ENCODE peak calls at places on chromosome 9, in four cellular contexts. One of them, this sample, is unnamed. For H3K4me1, the result is how much of the 10 kb centered on the place peaks cover.

GRCh38 chr9:116661037-116661954 is 25.8 kb upstream of the TRIM32 start:
- DNase-seq in CD4-positive, CD25-positive, alpha-beta regulatory T cell: peak
- DNase-seq in Panc1: peak
- DNase-seq in fibroblast of lung: peak
- DNase-seq in this sample: no peak

GRCh38 chr9:137807721-137808703 is 69.6 kb upstream of the CACNA1B start:
- DNase-seq in CD4-positive, CD25-positive, alpha-beta regulatory T cell: peak
- DNase-seq in Panc1: no peak
- DNase-seq in fibroblast of lung: no peak
- DNase-seq in this sample: no peak

GRCh38 chr9:118640836-118641557 is 728.2 kb downstream of the BRINP1 start:
- DNase-seq in CD4-positive, CD25-positive, alpha-beta regulatory T cell: no peak
- DNase-seq in Panc1: no peak
- DNase-seq in fibroblast of lung: no peak
- DNase-seq in this sample: no peak

GRCh38 chr9:33439731-33440130 is 7.7 kb downstream of the AQP3 start:
- DNase-seq in CD4-positive, CD25-positive, alpha-beta regulatory T cell: no peak
- DNase-seq in Panc1: no peak
- DNase-seq in fibroblast of lung: no peak
- DNase-seq in this sample: no peak

GRCh38 chr9:130451509-130452388 is 7.0 kb downstream of the ASS1 start:
- DNase-seq in CD4-positive, CD25-positive, alpha-beta regulatory T cell: no peak
- DNase-seq in Panc1: no peak
- DNase-seq in fibroblast of lung: peak
- DNase-seq in this sample: no peak

GRCh38 chr9:36301227-36301626 is 43.0 kb upstream of the GNE start:
- DNase-seq in CD4-positive, CD25-positive, alpha-beta regulatory T cell: no peak
- DNase-seq in Panc1: no peak
- DNase-seq in fibroblast of lung: no peak
- DNase-seq in this sample: no peak

GRCh38 chr9:14031015-14031414 is 282.9 kb downstream of the NFIB start:
- DNase-seq in CD4-positive, CD25-positive, alpha-beta regulatory T cell: no peak
- DNase-seq in Panc1: no peak
- DNase-seq in fibroblast of lung: peak
- DNase-seq in this sample: no peak

GRCh38 chr9:80811003-80811402 is 878.3 kb downstream of the TLE1 start:
- DNase-seq in CD4-positive, CD25-positive, alpha-beta regulatory T cell: no peak
- DNase-seq in Panc1: no peak
- DNase-seq in fibroblast of lung: peak
- DNase-seq in this sample: no peak

GRCh38 chr9:92769276-92769675 is 4.6 kb upstream of the BICD2 start:
- DNase-seq in CD4-positive, CD25-positive, alpha-beta regulatory T cell: peak
- DNase-seq in Panc1: no peak
- DNase-seq in fibroblast of lung: no peak
- DNase-seq in this sample: no peak

GRCh38 chr9:131160416-131161112 is 35.2 kb downstream of the NUP214 start:
- DNase-seq in CD4-positive, CD25-positive, alpha-beta regulatory T cell: no peak
- DNase-seq in Panc1: no peak
- DNase-seq in fibroblast of lung: no peak
- DNase-seq in this sample: no peak

GRCh38 chr9:123072407-123072995 is 39.0 kb downstream of the GPR21 start:
- DNase-seq in CD4-positive, CD25-positive, alpha-beta regulatory T cell: no peak
- DNase-seq in Panc1: no peak
- DNase-seq in fibroblast of lung: no peak
- DNase-seq in this sample: no peak

GRCh38 chr9:95574176-95574575 is 57.4 kb upstream of the PTCH1 start:
- DNase-seq in CD4-positive, CD25-positive, alpha-beta regulatory T cell: no peak
- DNase-seq in Panc1: no peak
- DNase-seq in fibroblast of lung: no peak
- DNase-seq in this sample: peak

GRCh38 chr9:130866474-130866965 is 30.1 kb downstream of the QRFP start:
- DNase-seq in CD4-positive, CD25-positive, alpha-beta regulatory T cell: peak
- DNase-seq in Panc1: peak
- DNase-seq in fibroblast of lung: peak
- DNase-seq in this sample: peak

GRCh38 chr9:113520109-113520642 is 56.6 kb downstream of the RGS3 start:
- DNase-seq in CD4-positive, CD25-positive, alpha-beta regulatory T cell: peak
- DNase-seq in Panc1: no peak
- DNase-seq in fibroblast of lung: no peak
- DNase-seq in this sample: peak

GRCh38 chr9:86322973-86323644 is 31.1 kb downstream of the TUT7 start:
- DNase-seq in CD4-positive, CD25-positive, alpha-beta regulatory T cell: no peak
- DNase-seq in Panc1: no peak
- DNase-seq in fibroblast of lung: peak
- DNase-seq in this sample: no peak

GRCh38 chr9:71249729-71250317 is 128.4 kb upstream of the TRPM3 start:
- DNase-seq in CD4-positive, CD25-positive, alpha-beta regulatory T cell: peak
- DNase-seq in Panc1: peak
- DNase-seq in fibroblast of lung: peak
- DNase-seq in this sample: no peak

GRCh38 chr9:37036237-37037136 is 2.4 kb upstream of the PAX5 start:
- DNase-seq in CD4-positive, CD25-positive, alpha-beta regulatory T cell: peak
- DNase-seq in Panc1: no peak
- DNase-seq in fibroblast of lung: peak
- DNase-seq in this sample: no peak

GRCh38 chr9:113388833-113389232 is 12.0 kb upstream of the HDHD3 start:
- DNase-seq in CD4-positive, CD25-positive, alpha-beta regulatory T cell: no peak
- DNase-seq in Panc1: no peak
- DNase-seq in fibroblast of lung: no peak
- DNase-seq in this sample: no peak

GRCh38 chr9:32265037-32265436 is 119.4 kb upstream of the ACO1 start:
- DNase-seq in CD4-positive, CD25-positive, alpha-beta regulatory T cell: no peak
- DNase-seq in Panc1: no peak
- DNase-seq in fibroblast of lung: no peak
- DNase-seq in this sample: no peak

GRCh38 chr9:135343136-135343535 is 136.4 kb upstream of the PPP1R26 start:
- DNase-seq in CD4-positive, CD25-positive, alpha-beta regulatory T cell: no peak
- DNase-seq in Panc1: no peak
- DNase-seq in fibroblast of lung: no peak
- DNase-seq in this sample: no peak

GRCh38 chr9:36143242-36143641 is 6.7 kb downstream of the GLIPR2 start:
- DNase-seq in CD4-positive, CD25-positive, alpha-beta regulatory T cell: no peak
- DNase-seq in Panc1: no peak
- DNase-seq in fibroblast of lung: no peak
- DNase-seq in this sample: no peak

GRCh38 chr9:80061096-80061495 is 489.3 kb downstream of the TLE4 start:
- DNase-seq in CD4-positive, CD25-positive, alpha-beta regulatory T cell: no peak
- DNase-seq in Panc1: no peak
- DNase-seq in fibroblast of lung: peak
- DNase-seq in this sample: no peak

GRCh38 chr9:73219985-73220626 is 68.4 kb downstream of the ANXA1 start:
- DNase-seq in CD4-positive, CD25-positive, alpha-beta regulatory T cell: no peak
- DNase-seq in Panc1: no peak
- DNase-seq in fibroblast of lung: peak
- DNase-seq in this sample: no peak

GRCh38 chr9:129838707-129839259 is 3.5 kb downstream of the USP20 start:
- DNase-seq in CD4-positive, CD25-positive, alpha-beta regulatory T cell: peak
- DNase-seq in Panc1: no peak
- DNase-seq in fibroblast of lung: peak
- DNase-seq in this sample: no peak

GRCh38 chr9:21779397-21779796 is 23.0 kb upstream of the MTAP start:
- DNase-seq in CD4-positive, CD25-positive, alpha-beta regulatory T cell: no peak
- DNase-seq in Panc1: no peak
- DNase-seq in fibroblast of lung: no peak
- DNase-seq in this sample: no peak

GRCh38 chr9:114413909-114414308 is 26.1 kb upstream of the AKNA start:
- DNase-seq in CD4-positive, CD25-positive, alpha-beta regulatory T cell: no peak
- DNase-seq in Panc1: no peak
- DNase-seq in fibroblast of lung: peak
- DNase-seq in this sample: no peak

GRCh38 chr9:81787747-81788632 is 98.6 kb upstream of the TLE1 start:
- DNase-seq in CD4-positive, CD25-positive, alpha-beta regulatory T cell: no peak
- DNase-seq in Panc1: no peak
- DNase-seq in fibroblast of lung: peak
- DNase-seq in this sample: no peak

GRCh38 chr9:35446012-35446411 is 43.9 kb upstream of the RUSC2 start:
- DNase-seq in CD4-positive, CD25-positive, alpha-beta regulatory T cell: no peak
- DNase-seq in Panc1: no peak
- DNase-seq in fibroblast of lung: no peak
- DNase-seq in this sample: no peak

GRCh38 chr9:134434896-134435506 is 108.7 kb downstream of the RXRA start:
- DNase-seq in CD4-positive, CD25-positive, alpha-beta regulatory T cell: no peak
- DNase-seq in Panc1: no peak
- DNase-seq in fibroblast of lung: peak
- DNase-seq in this sample: no peak

GRCh38 chr9:21661626-21662025 is 140.8 kb upstream of the MTAP start:
- DNase-seq in CD4-positive, CD25-positive, alpha-beta regulatory T cell: no peak
- DNase-seq in Panc1: no peak
- DNase-seq in fibroblast of lung: peak
- DNase-seq in this sample: no peak

GRCh38 chr9:32978051-32978450 is 23.4 kb downstream of the APTX start:
- DNase-seq in CD4-positive, CD25-positive, alpha-beta regulatory T cell: no peak
- DNase-seq in Panc1: no peak
- DNase-seq in fibroblast of lung: no peak
- DNase-seq in this sample: no peak

GRCh38 chr9:24912767-24913166 is 367.1 kb upstream of the IZUMO3 start:
- DNase-seq in CD4-positive, CD25-positive, alpha-beta regulatory T cell: no peak
- DNase-seq in Panc1: no peak
- DNase-seq in fibroblast of lung: no peak
- DNase-seq in this sample: no peak

GRCh38 chr9:136438909-136439549 is 616 bp downstream of the INPP5E start:
- DNase-seq in CD4-positive, CD25-positive, alpha-beta regulatory T cell: peak
- DNase-seq in Panc1: no peak
- DNase-seq in fibroblast of lung: no peak
- DNase-seq in this sample: peak

GRCh38 chr9:69380811-69381210 is 55.8 kb downstream of the ENTREP1 start:
- DNase-seq in CD4-positive, CD25-positive, alpha-beta regulatory T cell: no peak
- DNase-seq in Panc1: no peak
- DNase-seq in fibroblast of lung: no peak
- DNase-seq in this sample: no peak

GRCh38 chr9:92480332-92480771 is 2.0 kb downstream of the ASPN start:
- DNase-seq in CD4-positive, CD25-positive, alpha-beta regulatory T cell: no peak
- DNase-seq in Panc1: no peak
- DNase-seq in fibroblast of lung: peak
- DNase-seq in this sample: no peak

DNA sequence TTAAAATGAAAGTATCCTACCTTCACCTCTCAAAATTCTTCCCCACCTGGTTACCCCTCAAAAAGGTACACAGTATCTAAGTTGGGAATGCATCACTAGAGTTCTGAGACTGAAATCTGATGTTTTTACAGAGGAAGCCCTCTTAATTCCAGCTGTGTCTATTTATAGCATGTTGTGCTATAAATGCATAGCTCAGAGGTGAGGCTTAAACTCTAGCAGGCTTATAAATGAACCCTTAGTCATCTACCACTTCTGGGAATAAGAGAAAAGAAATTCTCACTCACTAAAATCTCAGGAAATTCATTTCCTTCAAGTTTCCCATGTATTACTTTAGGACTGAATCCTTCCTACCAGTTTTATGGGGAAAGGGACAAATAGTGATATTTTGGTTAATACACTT is 9.1 kb downstream of the STOM start:
- DNase-seq in CD4-positive, CD25-positive, alpha-beta regulatory T cell: no peak
- DNase-seq in Panc1: no peak
- DNase-seq in fibroblast of lung: peak
- DNase-seq in this sample: no peak
- H3K4me3 ChIP-seq in CD4-positive, CD25-positive, alpha-beta regulatory T cell: no peak
- H3K4me3 ChIP-seq in Panc1: no peak
- H3K4me3 ChIP-seq in fibroblast of lung: peak
- H3K4me3 ChIP-seq in this sample: no peak

DNA sequence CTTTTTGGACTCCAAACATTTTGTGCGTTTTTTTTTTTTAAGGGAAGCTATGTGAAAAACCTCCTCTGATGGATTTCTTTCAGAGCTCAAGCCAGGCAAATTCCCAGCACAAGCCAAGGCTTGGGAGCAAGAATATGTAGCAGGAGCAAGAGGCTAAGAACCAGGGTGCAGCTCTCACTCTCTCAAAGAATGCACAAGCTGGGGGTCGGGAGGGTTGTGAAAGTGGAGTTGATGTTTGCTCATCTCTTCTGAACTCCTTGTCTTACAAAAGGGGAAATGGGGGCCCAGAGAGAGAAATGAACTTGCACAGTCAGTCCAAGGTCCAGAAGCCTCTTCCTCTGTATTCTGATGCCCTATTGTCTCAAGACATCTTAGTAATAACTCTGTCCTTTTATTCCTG is 7.7 kb upstream of the TRAF1 start:
- DNase-seq in CD4-positive, CD25-positive, alpha-beta regulatory T cell: no peak
- DNase-seq in Panc1: no peak
- DNase-seq in fibroblast of lung: no peak
- DNase-seq in this sample: no peak
- H3K27ac ChIP-seq in CD4-positive, CD25-positive, alpha-beta regulatory T cell: peak
- H3K27ac ChIP-seq in Panc1: no peak
- H3K27ac ChIP-seq in fibroblast of lung: no peak
- H3K27ac ChIP-seq in this sample: no peak

GRCh38 chr9:133127340-133127981 is 6.4 kb upstream of the RALGDS start:
- DNase-seq in CD4-positive, CD25-positive, alpha-beta regulatory T cell: peak
- DNase-seq in Panc1: no peak
- DNase-seq in fibroblast of lung: no peak
- DNase-seq in this sample: peak
- H3K4me1 ChIP-seq in CD4-positive, CD25-positive, alpha-beta regulatory T cell: half or more
- H3K4me1 ChIP-seq in Panc1: under half
- H3K4me1 ChIP-seq in fibroblast of lung: under half
- H3K4me1 ChIP-seq in this sample: half or more

GRCh38 chr9:126614088-126614454 is 343 bp downstream of the LMX1B start:
- DNase-seq in CD4-positive, CD25-positive, alpha-beta regulatory T cell: peak
- DNase-seq in Panc1: no peak
- DNase-seq in fibroblast of lung: no peak
- DNase-seq in this sample: no peak
- H3K4me3 ChIP-seq in CD4-positive, CD25-positive, alpha-beta regulatory T cell: no peak
- H3K4me3 ChIP-seq in Panc1: peak
- H3K4me3 ChIP-seq in fibroblast of lung: no peak
- H3K4me3 ChIP-seq in this sample: no peak

GRCh38 chr9:83448606-83449005 is 89.6 kb downstream of the FRMD3 start:
- DNase-seq in CD4-positive, CD25-positive, alpha-beta regulatory T cell: no peak
- DNase-seq in Panc1: no peak
- DNase-seq in fibroblast of lung: no peak
- DNase-seq in this sample: no peak
- H3K27ac ChIP-seq in CD4-positive, CD25-positive, alpha-beta regulatory T cell: no peak
- H3K27ac ChIP-seq in Panc1: peak
- H3K27ac ChIP-seq in fibroblast of lung: no peak
- H3K27ac ChIP-seq in this sample: no peak

This sample was measured in CD8-positive, alpha-beta memory T cell.